ENCODE peak calls at places on chromosome 1, in nine cellular contexts. Q is transverse colon; D is HCT116; J is CD8-positive, alpha-beta memory T cell; E is heart left ventricle; A is mesendoderm; G is endothelial cell of umbilical vein; P is left ventricle myocardium inferior; O is left lung. T is an unnamed sample. For H3K4me1, the result is how much of the 10 kb centered on the place peaks cover.

GRCh38 chr1:192260076-192260475 is 56.7 kb upstream of the RGS21 start:
- DNase-seq in Q (no peak), D (no peak), J (no peak), E (no peak), A (no peak), G (peak), P (no peak), O (no peak), T (no peak)

GRCh38 chr1:101364370-101365120 is 127.7 kb downstream of the S1PR1 start:
- DNase-seq in Q (no peak), D (no peak), J (no peak), E (no peak), A (no peak), G (no peak), P (no peak), O (no peak), T (no peak)

GRCh38 chr1:51936531-51936930 is 54.0 kb downstream of the RAB3B start:
- DNase-seq in Q (no peak), D (no peak), J (no peak), E (no peak), A (no peak), G (no peak), P (no peak), O (no peak), T (no peak)

GRCh38 chr1:111131693-111132092 is 8.2 kb downstream of the DRAM2 start:
- DNase-seq in Q (no peak), D (no peak), J (no peak), E (no peak), A (no peak), G (no peak), P (no peak), O (no peak), T (no peak)

GRCh38 chr1:107870691-107871090 is 94.3 kb downstream of the VAV3 start:
- DNase-seq in Q (no peak), D (no peak), J (no peak), E (no peak), A (no peak), G (peak), P (no peak), O (no peak), T (no peak)

GRCh38 chr1:61140778-61141177 is 58.4 kb downstream of the NFIA start:
- DNase-seq in Q (no peak), D (no peak), J (no peak), E (no peak), A (no peak), G (no peak), P (no peak), O (no peak), T (no peak)

GRCh38 chr1:151146072-151146415 is 387 bp downstream of the SEMA6C start:
- DNase-seq in Q (no peak), D (no peak), J (no peak), E (no peak), A (no peak), G (peak), P (no peak), O (no peak), T (no peak)

GRCh38 chr1:101073836-101074235 is 48.3 kb upstream of the DPH5 start:
- DNase-seq in Q (no peak), D (no peak), J (no peak), E (no peak), A (no peak), G (no peak), P (no peak), O (no peak), T (no peak)

GRCh38 chr1:173093721-173094450 is 43.1 kb upstream of the TNFSF18 start:
- DNase-seq in Q (no peak), D (no peak), J (no peak), E (no peak), A (no peak), G (no peak), P (no peak), O (no peak), T (no peak)

GRCh38 chr1:6491480-6491962 is at the start of gene PLEKHG5:
- DNase-seq in Q (no peak), D (peak), J (no peak), E (no peak), A (peak), G (peak), P (no peak), O (no peak), T (no peak)
- H3K4me1 ChIP-seq in Q (under half), D (half or more), J (under half), E (half or more), A (under half), G (under half), P (half or more), O (under half), T (under half)

GRCh38 chr1:53726009-53726600 is 12.9 kb downstream of the GLIS1 start:
- DNase-seq in Q (no peak), D (no peak), J (no peak), E (no peak), A (no peak), G (no peak), P (no peak), O (no peak), T (no peak)
- H3K4me1 ChIP-seq in Q (under half), D (under half), J (under half), E (under half), A (under half), G (under half), P (under half), O (under half), T (under half)

DNA sequence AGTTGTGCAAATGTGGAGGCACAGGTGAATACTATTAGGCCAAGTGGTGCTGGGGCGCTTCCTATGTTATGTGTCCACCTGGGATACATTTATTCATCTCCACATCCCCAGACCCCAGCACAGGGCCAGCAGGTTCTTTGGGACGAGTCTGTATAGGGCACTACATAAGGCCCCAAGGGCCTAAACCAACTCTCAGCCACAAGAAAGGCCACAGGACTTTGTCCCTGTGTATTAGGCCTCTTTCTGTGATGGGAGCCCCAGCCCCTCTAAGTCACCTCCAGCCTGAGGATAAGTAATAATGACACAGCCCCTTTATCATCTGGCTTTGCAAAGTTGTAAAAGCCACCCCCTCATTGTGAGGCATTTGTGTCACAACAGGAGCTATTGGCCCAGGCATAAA is 79.2 kb upstream of the CD1D start:
- DNase-seq in Q (no peak), D (no peak), J (no peak), E (no peak), A (no peak), G (no peak), P (no peak), O (no peak), T (peak)
- H3K4me1 ChIP-seq in Q (under half), D (under half), J (under half), E (under half), A (under half), G (under half), P (under half), O (under half), T (half or more)

GRCh38 chr1:54328117-54328636 is 78.0 kb downstream of the SSBP3 start:
- DNase-seq in Q (no peak), D (no peak), J (no peak), E (no peak), A (no peak), G (no peak), P (no peak), O (no peak), T (no peak)
- H3K4me1 ChIP-seq in Q (half or more), D (under half), J (under half), E (half or more), A (half or more), G (under half), P (half or more), O (under half), T (under half)

DNA sequence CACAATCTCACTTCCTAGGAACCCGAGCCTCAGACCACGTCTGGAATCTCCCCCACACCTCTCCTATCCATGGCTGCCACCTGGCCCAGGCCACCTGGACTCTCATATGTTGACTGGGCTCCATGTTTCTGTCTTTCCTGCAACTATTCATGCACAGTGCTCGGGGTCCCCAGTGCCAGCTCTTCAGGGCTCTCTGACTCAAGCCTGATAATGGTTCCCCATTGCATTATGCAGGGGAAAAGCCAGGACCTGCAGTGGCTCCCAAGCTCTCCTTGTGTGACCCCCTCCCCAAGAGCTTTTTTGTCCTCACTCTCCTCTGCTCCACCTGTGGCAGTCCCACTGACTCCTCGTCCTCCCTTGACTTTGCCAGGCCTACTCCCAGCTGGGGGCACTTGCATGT is 417.6 kb downstream of the NPHP4 start:
- DNase-seq in Q (no peak), D (no peak), J (no peak), E (no peak), A (no peak), G (no peak), P (no peak), O (no peak), T (no peak)
- H3K4me1 ChIP-seq in Q (under half), D (under half), J (under half), E (under half), A (under half), G (under half), P (under half), O (under half), T (under half)

GRCh38 chr1:226638001-226638601 is 89.5 kb downstream of the STUM start:
- DNase-seq in Q (peak), D (no peak), J (no peak), E (peak), A (no peak), G (no peak), P (peak), O (peak), T (no peak)

GRCh38 chr1:226636847-226637096 is 88.2 kb downstream of the STUM start:
- DNase-seq in Q (no peak), D (no peak), J (no peak), E (no peak), A (no peak), G (no peak), P (no peak), O (no peak), T (no peak)

GRCh38 chr1:226638608-226639007 is 90.0 kb downstream of the STUM start:
- DNase-seq in Q (peak), D (no peak), J (no peak), E (no peak), A (no peak), G (no peak), P (peak), O (peak), T (no peak)

GRCh38 chr1:226635456-226635941 is 86.9 kb downstream of the STUM start:
- DNase-seq in Q (peak), D (no peak), J (peak), E (peak), A (no peak), G (no peak), P (no peak), O (peak), T (no peak)

DNA sequence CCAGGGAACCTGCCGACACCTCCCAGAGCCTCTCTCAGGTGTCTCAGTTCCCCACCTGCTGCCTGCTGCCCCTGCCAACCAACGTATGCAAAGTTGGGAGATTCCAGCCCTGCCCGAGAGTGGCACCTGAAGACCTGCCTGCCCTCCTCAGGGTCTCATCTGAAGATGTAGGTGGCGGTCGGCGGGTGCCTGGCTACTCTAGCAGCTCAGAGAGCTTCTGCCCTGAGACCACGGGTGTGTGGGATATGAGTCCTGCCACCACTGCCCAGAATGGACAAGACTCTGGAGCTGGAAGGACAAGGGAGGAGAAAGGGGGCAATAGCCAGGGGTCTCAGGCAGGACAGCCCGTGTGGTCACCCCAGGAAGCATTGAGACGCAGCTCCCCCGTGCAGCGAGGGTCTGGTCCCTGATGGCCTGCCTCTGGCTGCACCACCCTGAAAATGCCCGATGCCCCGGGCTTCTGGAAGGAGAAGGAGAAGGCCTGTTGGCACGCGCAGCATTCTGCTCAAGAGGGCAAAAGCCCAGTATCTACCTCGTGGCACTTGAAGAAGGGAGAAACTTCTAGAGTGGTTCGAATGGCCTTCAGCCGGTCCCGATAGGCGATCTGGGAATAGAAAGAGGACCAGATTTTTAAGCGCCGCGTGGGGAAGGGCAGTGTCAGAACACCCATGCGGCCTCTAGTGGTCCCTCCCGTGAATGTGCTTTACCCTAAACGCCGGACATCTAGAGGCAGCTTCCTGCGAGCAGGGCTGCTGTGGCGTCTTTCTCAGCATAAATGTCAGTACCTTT is 88.8 kb downstream of the STUM start:
- DNase-seq in Q (peak), D (no peak), J (peak), E (peak), A (peak), G (no peak), P (peak), O (no peak), T (no peak)
- H3K4me1 ChIP-seq in Q (under half), D (under half), J (under half), E (under half), A (under half), G (under half), P (half or more), O (under half), T (under half)